ENCODE peak calls at places on chromosomes 4 and X, in eight cellular contexts. L is ovary, K is H9, R is IMR-90, O is tibial artery, E is prostate gland, P is A549, Q is SK-N-SH. T is an unnamed sample. For H3K4me1, the result is how much of the 10 kb centered on the place peaks cover.

GRCh38 chr4:40334591-40335507 is at the start of gene CHRNA9:
- DNase-seq in L (no peak), K (peak), R (no peak), O (no peak), E (no peak), P (no peak), Q (no peak), T (no peak)

GRCh38 chr4:1512738-1513660 is 106.8 kb upstream of the NKX1-1 start:
- DNase-seq in L (no peak), K (peak), R (no peak), O (no peak), E (peak), P (peak), Q (peak), T (no peak)

GRCh38 chrX:47619486-47620302 is at the start of gene SYN1:
- DNase-seq in L (peak), K (peak), R (peak), O (peak), E (peak), P (peak), Q (peak), T (peak)

GRCh38 chrX:108439434-108439883 is at the start of gene COL4A5:
- DNase-seq in L (peak), K (peak), R (peak), O (peak), E (peak), P (peak), Q (no peak), T (peak)

GRCh38 chrX:19811807-19812604 is 75.4 kb downstream of the SH3KBP1 start:
- DNase-seq in L (no peak), K (no peak), R (peak), O (no peak), E (no peak), P (no peak), Q (no peak), T (no peak)

GRCh38 chr4:76762136-76763130 is 135.5 kb downstream of the SOWAHB start:
- DNase-seq in L (no peak), K (no peak), R (no peak), O (no peak), E (no peak), P (no peak), Q (no peak), T (no peak)

GRCh38 chr4:141389649-141390048 is 169.0 kb downstream of the ZNF330 start:
- DNase-seq in L (no peak), K (no peak), R (peak), O (no peak), E (no peak), P (no peak), Q (no peak), T (no peak)

GRCh38 chr4:41318839-41319530 is 62.3 kb downstream of the UCHL1 start:
- DNase-seq in L (no peak), K (no peak), R (no peak), O (no peak), E (peak), P (peak), Q (no peak), T (no peak)

GRCh38 chrX:78769356-78769755 is 21.8 kb downstream of the LPAR4 start:
- DNase-seq in L (no peak), K (no peak), R (no peak), O (no peak), E (no peak), P (no peak), Q (no peak), T (no peak)

GRCh38 chrX:39688576-39689373 is 409.0 kb downstream of the BCOR start:
- DNase-seq in L (peak), K (peak), R (peak), O (peak), E (peak), P (peak), Q (peak), T (peak)

GRCh38 chr4:80202784-80203553 is 5.7 kb downstream of the PRDM8 start:
- DNase-seq in L (peak), K (peak), R (peak), O (no peak), E (no peak), P (peak), Q (no peak), T (no peak)

GRCh38 chr4:76867880-76868655 is 29.9 kb downstream of the SOWAHB start:
- DNase-seq in L (no peak), K (peak), R (no peak), O (no peak), E (no peak), P (peak), Q (no peak), T (no peak)

GRCh38 chr4:60913646-60914045 is 286.5 kb upstream of the ADGRL3 start:
- DNase-seq in L (no peak), K (no peak), R (no peak), O (no peak), E (no peak), P (no peak), Q (no peak), T (no peak)

GRCh38 chr4:99863-100262 is 24.4 kb upstream of the ZNF718 start:
- DNase-seq in L (no peak), K (no peak), R (no peak), O (no peak), E (no peak), P (peak), Q (no peak), T (no peak)

GRCh38 chrX:41303013-41303412 is 30.9 kb upstream of the DDX3X start:
- DNase-seq in L (no peak), K (no peak), R (no peak), O (no peak), E (no peak), P (no peak), Q (no peak), T (no peak)

GRCh38 chr4:4397441-4397819 is 10.5 kb downstream of the NSG1 start:
- DNase-seq in L (no peak), K (no peak), R (no peak), O (no peak), E (no peak), P (no peak), Q (no peak), T (peak)
- H3K4me1 ChIP-seq in L (under half), K (under half), R (under half), O (under half), E (under half), P (under half), Q (under half), T (under half)

DNA sequence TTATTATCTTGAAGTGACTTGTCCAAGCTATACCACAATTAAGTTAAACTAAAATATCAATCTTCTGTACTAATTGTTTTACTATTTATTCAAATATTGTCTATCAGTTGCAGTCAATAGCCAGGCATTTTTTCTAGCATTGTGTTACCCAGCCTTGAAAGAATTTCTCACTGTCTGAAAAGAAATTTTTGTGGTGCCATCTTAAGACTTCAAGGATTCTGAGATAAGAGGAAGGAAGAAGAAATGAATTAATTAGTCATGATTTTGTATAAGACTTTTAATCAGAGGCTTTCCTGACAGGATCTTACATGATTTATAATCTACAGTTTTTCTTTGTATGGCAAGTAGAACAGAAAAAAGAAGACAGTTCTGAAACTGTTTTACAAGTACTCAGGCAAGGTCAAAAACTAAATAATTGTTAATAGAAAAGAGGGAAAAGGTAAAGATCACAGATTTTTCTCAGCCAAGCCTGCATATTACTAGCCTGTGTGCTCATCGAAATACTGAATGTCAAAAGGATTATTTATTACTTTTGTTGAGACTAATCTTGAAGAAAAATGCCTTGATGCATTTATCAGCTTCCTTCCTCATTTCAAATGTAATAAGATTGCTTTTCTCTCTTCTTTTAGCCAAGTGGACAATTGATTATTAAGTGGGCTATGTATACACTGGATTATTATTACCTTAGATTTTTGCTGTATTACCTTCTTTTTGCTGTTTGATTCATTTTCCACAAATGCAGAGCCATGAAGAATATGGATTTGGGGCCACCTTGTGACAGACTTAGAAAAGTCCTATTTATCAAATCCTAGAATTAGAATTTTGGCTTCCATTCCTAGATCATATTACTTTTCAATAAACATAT is 53.8 kb downstream of the CXCL1 start:
- DNase-seq in L (no peak), K (no peak), R (peak), O (no peak), E (no peak), P (peak), Q (no peak), T (no peak)
- TF ChIP-seq CTCF in L (no peak), K (peak), R (peak), O (peak), E (peak), P (peak), Q (peak), T (peak)

DNA sequence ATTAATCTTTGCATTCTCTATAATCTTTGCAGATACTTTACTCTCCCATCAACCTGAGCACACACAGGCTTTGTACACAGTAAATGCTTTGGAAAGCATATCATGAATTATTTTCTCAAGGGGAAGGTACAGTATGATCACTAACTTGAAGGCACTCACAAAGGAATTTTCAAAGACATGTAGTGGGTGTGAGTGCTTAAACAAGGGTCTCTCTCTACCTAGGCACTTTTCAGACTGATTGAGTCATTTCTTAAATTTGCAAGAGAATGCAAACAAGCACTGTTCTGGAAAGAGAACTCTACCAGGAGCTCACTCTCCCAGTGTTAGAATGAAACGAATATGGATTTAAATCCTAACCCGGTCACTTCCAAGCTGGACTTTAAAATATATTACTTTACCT is 85.7 kb downstream of the MAML3 start:
- DNase-seq in L (no peak), K (no peak), R (no peak), O (no peak), E (no peak), P (no peak), Q (no peak), T (no peak)
- H3K4me1 ChIP-seq in L (under half), K (under half), R (under half), O (under half), E (under half), P (half or more), Q (under half), T (under half)

GRCh38 chrX:68488657-68489056 is 10.2 kb upstream of the YIPF6 start:
- DNase-seq in L (no peak), K (no peak), R (no peak), O (no peak), E (no peak), P (peak), Q (no peak), T (no peak)

GRCh38 chrX:68487924-68488323 is 10.9 kb upstream of the YIPF6 start:
- DNase-seq in L (no peak), K (no peak), R (no peak), O (no peak), E (no peak), P (no peak), Q (no peak), T (no peak)

GRCh38 chrX:68492583-68492982 is 6.3 kb upstream of the YIPF6 start:
- DNase-seq in L (no peak), K (no peak), R (no peak), O (no peak), E (no peak), P (no peak), Q (no peak), T (no peak)

GRCh38 chrX:68487254-68487653 is 11.6 kb upstream of the YIPF6 start:
- DNase-seq in L (no peak), K (no peak), R (no peak), O (no peak), E (no peak), P (no peak), Q (no peak), T (no peak)

DNA sequence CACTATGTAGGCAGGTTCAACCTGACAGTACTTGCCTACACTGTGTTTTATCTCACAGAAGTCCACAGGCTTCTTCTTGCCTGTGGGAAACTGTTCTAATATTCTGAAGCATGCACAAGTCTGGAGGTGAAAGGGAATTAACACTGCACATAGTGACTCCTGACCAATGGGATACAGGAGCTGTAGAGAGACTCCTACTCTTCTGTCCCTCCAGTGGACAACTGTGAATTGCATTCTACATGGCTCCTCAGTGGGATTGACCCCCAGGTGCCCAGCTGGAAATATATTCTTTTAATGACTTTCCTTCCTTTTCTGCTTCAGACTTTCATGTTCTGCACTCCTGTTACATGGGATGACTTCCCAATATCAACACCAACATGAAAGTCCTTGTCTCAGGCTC is 8.2 kb upstream of the YIPF6 start:
- DNase-seq in L (no peak), K (no peak), R (peak), O (no peak), E (no peak), P (peak), Q (peak), T (no peak)
- TF ChIP-seq CTCF in L (no peak), K (peak), R (peak), O (no peak), E (peak), P (peak), Q (peak), T (no peak)

GRCh38 chrX:69154051-69154450 is 11.2 kb downstream of the PJA1 start:
- DNase-seq in L (no peak), K (peak), R (no peak), O (no peak), E (no peak), P (no peak), Q (peak), T (no peak)
- H3K4me1 ChIP-seq in L (under half), K (under half), R (under half), O (under half), E (under half), P (under half), Q (under half), T (under half)

DNA sequence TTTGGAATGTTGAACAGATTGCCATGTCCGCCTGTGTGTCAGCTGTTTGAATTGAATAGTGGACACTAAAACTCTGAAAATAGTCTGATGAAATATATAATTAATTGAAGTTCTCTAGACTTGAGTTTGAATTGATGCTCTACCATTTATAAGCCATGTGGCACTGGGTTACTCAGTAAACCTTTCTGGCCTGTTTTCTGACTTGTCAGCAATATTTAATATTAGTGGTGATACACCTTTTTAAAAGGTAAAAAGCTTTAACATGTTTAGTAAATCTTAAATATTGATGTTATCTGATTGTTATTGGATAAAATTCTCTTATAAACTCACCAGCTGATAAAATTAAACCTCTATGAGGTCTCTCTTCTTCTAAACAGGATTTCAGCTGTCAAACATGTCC is 695.4 kb upstream of the HS3ST1 start:
- DNase-seq in L (no peak), K (no peak), R (no peak), O (no peak), E (no peak), P (no peak), Q (no peak), T (no peak)
- TF ChIP-seq CTCF in L (no peak), K (no peak), R (no peak), O (no peak), E (no peak), P (no peak), Q (no peak), T (no peak)